ENCODE peak calls at places on chromosomes 2 and 18, in five cellular contexts. A, W, S, R and K are unnamed samples.

GRCh38 chr2:65045651-65046050 is 10.6 kb upstream of the CEP68 start:
- DNase-seq in A (no peak), W (no peak), S (peak; percentile 36), R (peak; percentile 24), K (no peak)

GRCh38 chr2:234251326-234252271 is 201.1 kb downstream of the SPP2 start:
- DNase-seq in A (no peak), W (peak; percentile 28), S (peak; percentile 97), R (peak; percentile 92), K (no peak)

GRCh38 chr2:53087282-53087882 is 680.2 kb upstream of the CHAC2 start:
- DNase-seq in A (no peak), W (peak; percentile 40), S (peak; percentile 39), R (no peak), K (no peak)

GRCh38 chr2:178870703-178871102 is 63.5 kb upstream of the TTN start:
- DNase-seq in A (no peak), W (peak; percentile 55), S (peak; percentile 28), R (no peak), K (no peak)

GRCh38 chr2:101160454-101160853 is 9.3 kb upstream of the TBC1D8 start:
- DNase-seq in A (no peak), W (peak; percentile 67), S (peak; percentile 63), R (peak; percentile 79), K (no peak)

GRCh38 chr2:39504790-39505335 is 67.8 kb upstream of the MAP4K3 start:
- DNase-seq in A (no peak), W (peak; percentile 32), S (peak; percentile 81), R (peak; percentile 54), K (no peak)

GRCh38 chr2:129759186-129760010 is 220.1 kb upstream of the RAB6C start:
- DNase-seq in A (no peak), W (no peak), S (no peak), R (no peak), K (no peak)

GRCh38 chr2:204274991-204275390 is 270.3 kb upstream of the PARD3B start:
- DNase-seq in A (no peak), W (no peak), S (no peak), R (no peak), K (no peak)

GRCh38 chr2:43368483-43369385 is 142.3 kb upstream of the ZFP36L2 start:
- DNase-seq in A (no peak), W (no peak), S (no peak), R (peak; percentile 50), K (no peak)

GRCh38 chr18:56196495-56197225 is 441.7 kb downstream of the TXNL1 start:
- DNase-seq in A (no peak), W (no peak), S (peak; percentile 33), R (no peak), K (no peak)

GRCh38 chr2:182081602-182082260 is 96.1 kb downstream of the PPP1R1C start:
- DNase-seq in A (no peak), W (no peak), S (no peak), R (no peak), K (no peak)

GRCh38 chr2:109197491-109198480 is 68.8 kb downstream of the SH3RF3 start:
- DNase-seq in A (no peak), W (no peak), S (no peak), R (no peak), K (no peak)

GRCh38 chr2:60047944-60048525 is 505.4 kb downstream of the BCL11A start:
- DNase-seq in A (no peak), W (no peak), S (no peak), R (no peak), K (no peak)

GRCh38 chr2:144114761-144115160 is 405.2 kb downstream of the ZEB2 start:
- DNase-seq in A (no peak), W (no peak), S (no peak), R (no peak), K (no peak)

GRCh38 chr2:74003494-74004211 is 18.9 kb downstream of the TET3 start:
- DNase-seq in A (no peak), W (peak; percentile 59), S (peak; percentile 72), R (peak; percentile 62), K (no peak)

GRCh38 chr2:54247115-54247514 is 8.9 kb downstream of the TSPYL6 start:
- DNase-seq in A (no peak), W (no peak), S (no peak), R (no peak), K (no peak)

GRCh38 chr2:36704475-36705150 is 8.1 kb downstream of the VIT start:
- DNase-seq in A (no peak), W (no peak), S (no peak), R (no peak), K (no peak)

GRCh38 chr18:23689616-23690504 is 607 bp downstream of the LAMA3 start:
- DNase-seq in A (no peak), W (no peak), S (no peak), R (no peak), K (peak; percentile 45)

GRCh38 chr2:148794558-148794957 is 80.5 kb upstream of the KIF5C start:
- DNase-seq in A (no peak), W (no peak), S (peak; percentile 74), R (peak; percentile 49), K (no peak)

GRCh38 chr2:109385506-109385905 is 228.3 kb downstream of the SEPTIN10 start:
- DNase-seq in A (no peak), W (no peak), S (no peak), R (no peak), K (no peak)

GRCh38 chr18:63237486-63237885 is 82.1 kb downstream of the BCL2 start:
- DNase-seq in A (no peak), W (no peak), S (no peak), R (peak; percentile 38), K (no peak)

GRCh38 chr2:199738723-199739412 is 112.1 kb downstream of the FTCDNL1 start:
- DNase-seq in A (no peak), W (peak; percentile 12), S (peak; percentile 23), R (peak; percentile 37), K (no peak)

GRCh38 chr2:133940134-133940533 is 313.7 kb upstream of the MGAT5 start:
- DNase-seq in A (no peak), W (no peak), S (no peak), R (no peak), K (no peak)

GRCh38 chr2:132824716-132825115 is 154.7 kb upstream of the LYPD1 start:
- DNase-seq in A (no peak), W (no peak), S (no peak), R (peak; percentile 5), K (no peak)

GRCh38 chr2:26630669-26631360 is 10.4 kb downstream of the CIB4 start:
- DNase-seq in A (no peak), W (peak; percentile 45), S (peak; percentile 28), R (peak; percentile 61), K (no peak)

GRCh38 chr2:65351948-65352595 is 80.3 kb downstream of the SPRED2 start:
- DNase-seq in A (no peak), W (no peak), S (no peak), R (no peak), K (no peak)

GRCh38 chr2:78061301-78061700 is 539.1 kb upstream of the LRRTM4 start:
- DNase-seq in A (no peak), W (no peak), S (no peak), R (no peak), K (no peak)

GRCh38 chr2:237591021-237591370 is 462 bp upstream of the RAB17 start:
- DNase-seq in A (no peak), W (peak; percentile 74), S (no peak), R (no peak), K (no peak)

GRCh38 chr2:167572895-167573294 is 674.5 kb downstream of the STK39 start:
- DNase-seq in A (no peak), W (no peak), S (no peak), R (no peak), K (no peak)

GRCh38 chr2:160491922-160492371 is 1.7 kb downstream of the RBMS1 start:
- DNase-seq in A (no peak), W (peak; percentile 20), S (peak; percentile 72), R (peak; percentile 50), K (no peak)